ENCODE peak calls at places on chromosomes 11 and 22, in nine cellular contexts. L is tibial artery, W is tibial nerve, R is GM23338, K is type B pancreatic cell, X is right lobe of liver, O is astrocyte of the spinal cord, T is Caco-2, Q is sigmoid colon. E is an unnamed sample.

GRCh38 chr11:36273110-36273509 is 16.1 kb downstream of the COMMD9 start:
- DNase-seq in Q (no peak), X (no peak), T (no peak), O (no peak), L (no peak), K (no peak), W (no peak), R (no peak), E (no peak)

GRCh38 chr22:27667121-27667843 is 134.3 kb downstream of the MN1 start:
- DNase-seq in L (peak), O (peak), R (peak), Q (no peak), W (no peak), T (no peak), X (no peak), K (peak), E (peak)

GRCh38 chr22:48796295-48797015 is 1031.2 kb downstream of the BRD1 start:
- DNase-seq in L (no peak), Q (peak), T (no peak), R (no peak), K (no peak), W (no peak), X (no peak), O (no peak), E (no peak)

GRCh38 chr11:119107538-119108150 is 500 bp downstream of the C2CD2L start:
- DNase-seq in O (no peak), K (no peak), X (no peak), W (no peak), R (no peak), T (no peak), L (no peak), Q (no peak), E (peak)

GRCh38 chr11:16986434-16987204 is 27.6 kb downstream of the PLEKHA7 start:
- DNase-seq in W (no peak), X (peak), R (peak), K (no peak), Q (no peak), L (no peak), O (peak), T (no peak), E (peak)

GRCh38 chr11:65584723-65585171 is 8.9 kb downstream of the EHBP1L1 start:
- DNase-seq in Q (no peak), L (no peak), K (no peak), T (no peak), O (no peak), R (peak), W (no peak), X (no peak), E (no peak)

GRCh38 chr22:39997939-39998726 is 3.4 kb downstream of the FAM83F start:
- DNase-seq in X (peak), R (peak), Q (no peak), K (no peak), W (no peak), T (peak), L (no peak), O (peak), E (peak)

GRCh38 chr11:124746621-124747243 is 5.3 kb downstream of the VSIG2 start:
- DNase-seq in T (peak), O (peak), R (peak), X (peak), Q (no peak), L (peak), K (no peak), W (peak), E (peak)

GRCh38 chr11:16773981-16774710 is 35.7 kb downstream of the C11orf58 start:
- DNase-seq in W (no peak), Q (no peak), R (no peak), T (no peak), K (peak), L (no peak), X (no peak), O (no peak), E (no peak)

GRCh38 chr22:35401863-35402262 is 1.9 kb downstream of the MCM5 start:
- DNase-seq in X (no peak), W (no peak), O (no peak), Q (no peak), T (no peak), K (no peak), R (no peak), L (no peak), E (no peak)

GRCh38 chr11:128390246-128390645 is 197.1 kb downstream of the ETS1 start:
- DNase-seq in K (no peak), R (no peak), W (no peak), X (no peak), T (no peak), Q (no peak), O (no peak), L (no peak), E (no peak)

GRCh38 chr11:105004021-105004420 is 18.9 kb downstream of the CASP5 start:
- DNase-seq in K (no peak), R (no peak), X (no peak), L (no peak), Q (no peak), W (no peak), T (no peak), O (no peak), E (no peak)

GRCh38 chr11:31825453-31826391 is 14.6 kb upstream of the PAX6 start:
- DNase-seq in Q (no peak), X (no peak), K (no peak), W (no peak), L (no peak), R (peak), O (no peak), T (no peak), E (peak)

GRCh38 chr22:35600466-35600865 is 16.7 kb downstream of the MB start:
- DNase-seq in O (no peak), Q (no peak), W (no peak), L (no peak), K (no peak), T (no peak), X (no peak), R (no peak), E (no peak)

GRCh38 chr11:36257351-36257750 is 31.9 kb downstream of the COMMD9 start:
- DNase-seq in R (no peak), L (no peak), T (no peak), O (no peak), W (no peak), K (no peak), Q (no peak), X (no peak), E (no peak)

GRCh38 chr22:46262449-46263207 is 515 bp downstream of the PKDREJ start:
- DNase-seq in R (peak), X (peak), O (peak), Q (peak), L (peak), K (no peak), W (peak), T (no peak), E (peak)

GRCh38 chr22:39215430-39216142 is 29.2 kb downstream of the PDGFB start:
- DNase-seq in X (no peak), O (no peak), R (peak), Q (peak), T (peak), W (no peak), L (no peak), K (peak), E (no peak)

GRCh38 chr22:42074153-42074750 is at the start of gene PHETA2:
- DNase-seq in X (no peak), L (no peak), T (peak), O (peak), W (peak), K (no peak), Q (no peak), R (peak), E (no peak)

GRCh38 chr11:70210516-70210915 is 7.4 kb downstream of the FADD start:
- DNase-seq in T (no peak), W (no peak), X (no peak), L (no peak), Q (no peak), O (no peak), R (no peak), K (no peak), E (no peak)

GRCh38 chr22:17703811-17704210 is 65.3 kb downstream of the BCL2L13 start:
- DNase-seq in K (no peak), W (no peak), X (no peak), R (no peak), Q (no peak), O (no peak), L (no peak), T (no peak), E (no peak)

GRCh38 chr11:119198925-119199324 is 7.2 kb upstream of the CBL start:
- DNase-seq in L (no peak), O (no peak), Q (peak), T (no peak), X (no peak), K (no peak), R (no peak), W (no peak), E (no peak)

GRCh38 chr22:46179748-46180147 is 29.4 kb downstream of the PPARA start:
- DNase-seq in K (no peak), X (no peak), O (no peak), W (no peak), T (no peak), R (no peak), L (no peak), Q (no peak), E (no peak)

GRCh38 chr22:35597692-35598395 is 19.3 kb downstream of the MB start:
- DNase-seq in X (peak), Q (no peak), K (no peak), R (no peak), T (no peak), W (no peak), L (no peak), O (no peak), E (no peak)

GRCh38 chr11:69209936-69210659 is 54.4 kb downstream of the SMIM38 start:
- DNase-seq in R (no peak), X (no peak), K (no peak), T (peak), Q (no peak), L (no peak), W (no peak), O (no peak), E (no peak)

GRCh38 chr22:40310081-40310770 is 36.1 kb upstream of the ADSL start:
- DNase-seq in R (no peak), K (no peak), W (peak), T (no peak), O (peak), X (no peak), Q (peak), L (peak), E (no peak)

GRCh38 chr11:56340289-56340688 is 5.5 kb upstream of the OR8K1 start:
- DNase-seq in T (no peak), R (no peak), K (no peak), O (no peak), W (no peak), X (no peak), L (no peak), Q (no peak), E (no peak)

GRCh38 chr11:61362542-61362875 is 335 bp downstream of the TMEM138 start:
- DNase-seq in Q (no peak), W (no peak), K (no peak), O (peak), T (no peak), X (no peak), R (peak), L (no peak), E (peak)

GRCh38 chr11:2294340-2295290 is 7.1 kb downstream of the C11orf21 start:
- DNase-seq in R (no peak), L (peak), X (peak), Q (peak), W (peak), T (peak), K (peak), O (no peak), E (no peak)

GRCh38 chr11:82872377-82873150 is 27.7 kb downstream of the PRCP start:
- DNase-seq in X (no peak), R (no peak), K (no peak), L (no peak), T (no peak), O (no peak), W (no peak), Q (no peak), E (no peak)

GRCh38 chr22:45664136-45664646 is 7.4 kb upstream of the ATXN10 start:
- DNase-seq in O (no peak), L (no peak), T (no peak), X (no peak), W (no peak), Q (no peak), K (no peak), R (no peak), E (no peak)

GRCh38 chr11:441418-442274 is at the start of gene ANO9:
- DNase-seq in L (no peak), R (peak), W (no peak), T (peak), X (peak), K (no peak), O (no peak), Q (no peak), E (peak)

GRCh38 chr11:54944211-54944610 is 237.6 kb downstream of the OR4A5 start:
- DNase-seq in Q (no peak), O (no peak), L (no peak), K (no peak), R (no peak), X (no peak), T (no peak), W (no peak), E (no peak)

GRCh38 chr11:68145120-68145866 is 24.1 kb upstream of the CHKA start:
- DNase-seq in Q (no peak), R (no peak), K (no peak), L (no peak), W (no peak), X (peak), O (no peak), T (peak), E (no peak)

GRCh38 chr11:69553416-69554357 is 72.2 kb downstream of the LINC01488 start:
- DNase-seq in L (no peak), R (no peak), Q (peak), W (no peak), K (no peak), X (peak), T (peak), O (no peak), E (no peak)

GRCh38 chr11:848988-849824 is 6.6 kb downstream of the TSPAN4 start:
- DNase-seq in X (no peak), K (peak), W (no peak), T (peak), O (no peak), L (no peak), R (peak), Q (no peak), E (peak)

GRCh38 chr11:28539239-28540025 is 431.2 kb downstream of the METTL15 start:
- DNase-seq in W (no peak), L (no peak), T (no peak), Q (no peak), X (no peak), O (no peak), R (no peak), K (no peak), E (no peak)

GRCh38 chr11:63536669-63537292 is at the start of gene PLAAT4:
- DNase-seq in L (peak), W (peak), X (peak), O (peak), R (no peak), K (no peak), T (no peak), Q (peak), E (no peak)

GRCh38 chr11:12137938-12138731 is 27.7 kb downstream of the MICAL2 start:
- DNase-seq in K (no peak), O (peak), Q (peak), W (no peak), X (no peak), T (peak), R (no peak), L (peak), E (no peak)

GRCh38 chr11:12135185-12135584 is 24.8 kb downstream of the MICAL2 start:
- DNase-seq in O (no peak), X (no peak), R (no peak), K (no peak), L (no peak), T (no peak), W (no peak), Q (no peak), E (no peak)

GRCh38 chr11:12134239-12134590 is 23.8 kb downstream of the MICAL2 start:
- DNase-seq in O (no peak), K (no peak), T (no peak), L (peak), Q (no peak), X (no peak), W (no peak), R (no peak), E (no peak)

GRCh38 chr11:12139144-12139881 is 28.9 kb downstream of the MICAL2 start:
- DNase-seq in W (no peak), R (no peak), T (peak), L (peak), Q (peak), K (no peak), X (no peak), O (peak), E (no peak)

GRCh38 chr11:12137005-12137690 is 26.8 kb downstream of the MICAL2 start:
- DNase-seq in X (no peak), Q (peak), K (no peak), R (no peak), T (no peak), O (no peak), L (no peak), W (no peak), E (no peak)
- TF ChIP-seq CTCF in X (no peak), Q (no peak), K (no peak), R (no peak), T (no peak), O (no peak), L (no peak), W (no peak), E (no peak)

DNA sequence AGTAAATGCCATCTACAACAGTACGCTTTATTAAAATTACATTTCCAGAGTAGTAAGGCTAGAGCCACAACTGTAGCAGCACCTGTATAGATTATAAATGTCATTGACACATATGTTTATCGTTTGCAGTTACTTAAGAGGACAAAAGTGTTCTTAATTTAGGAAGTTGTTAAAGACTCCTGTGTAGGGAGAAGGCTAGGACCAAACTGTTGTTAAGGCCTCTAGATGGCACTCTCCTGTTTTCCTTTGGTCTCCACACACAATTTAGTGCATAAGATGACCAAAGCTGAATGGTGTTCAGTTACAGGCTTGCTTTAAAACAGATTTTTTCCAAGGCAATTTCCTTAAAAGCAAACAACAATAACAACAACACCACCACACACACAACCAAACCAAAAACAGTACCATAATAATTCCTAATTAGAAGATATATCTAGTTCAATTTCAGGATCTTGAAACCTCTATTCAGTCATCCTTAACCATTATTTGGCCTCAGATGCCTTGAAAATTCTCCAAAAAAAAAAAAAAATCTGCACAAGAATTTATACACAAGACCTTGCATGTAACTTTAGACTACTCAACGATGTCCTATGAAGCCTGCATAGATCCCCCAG is 42.5 kb upstream of the APOA1 start:
- DNase-seq in W (peak), X (no peak), K (no peak), L (no peak), T (no peak), O (peak), Q (no peak), R (peak), E (peak)
- TF ChIP-seq CTCF in W (peak), X (peak), K (peak), L (peak), T (peak), O (peak), Q (peak), R (peak), E (peak)

DNA sequence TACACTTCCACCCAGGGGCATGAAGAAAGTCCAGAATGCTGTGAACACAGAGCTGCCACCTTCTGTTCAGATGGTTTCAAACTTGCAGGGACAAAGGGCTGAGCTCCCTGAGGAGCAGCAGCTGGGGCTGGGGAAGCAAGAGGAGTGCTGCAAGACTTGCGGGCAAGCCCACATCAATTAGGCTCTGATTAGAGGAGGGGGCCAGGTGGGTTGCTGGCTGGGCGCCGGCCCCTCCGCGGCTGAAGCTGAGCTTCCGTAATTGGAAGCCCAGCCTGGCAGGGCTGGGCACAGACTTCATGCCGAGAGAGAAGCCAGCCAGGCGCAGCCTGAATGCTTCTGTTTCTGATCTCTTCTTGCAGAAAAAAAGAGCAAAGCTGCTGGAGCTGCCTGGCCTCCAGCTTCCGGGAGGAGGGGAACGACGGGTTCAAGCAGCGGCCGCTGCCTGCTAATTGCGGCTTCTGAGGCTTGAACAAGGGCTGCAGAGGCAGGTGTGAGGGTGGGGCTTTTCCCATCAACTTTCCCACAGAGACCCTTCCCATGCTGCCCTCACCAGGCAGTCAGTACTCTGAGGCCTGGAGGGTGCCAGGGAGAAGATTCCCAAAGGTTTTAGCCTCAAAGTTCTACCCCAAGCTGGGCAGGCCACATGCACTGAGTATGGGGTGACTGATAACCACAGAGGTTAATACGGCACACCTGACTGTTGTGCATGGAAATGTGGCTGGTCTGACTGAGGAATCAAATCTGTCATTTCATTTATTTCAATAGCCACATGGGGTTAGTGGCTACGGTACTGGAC is 91.1 kb upstream of the LMO1 start:
- DNase-seq in L (no peak), X (peak), W (no peak), K (no peak), T (no peak), R (no peak), Q (no peak), O (no peak), E (peak)
- TF ChIP-seq CTCF in L (no peak), X (no peak), W (no peak), K (no peak), T (peak), R (no peak), Q (no peak), O (no peak), E (no peak)

GRCh38 chr22:38104084-38104483 is 6.4 kb downstream of the BAIAP2L2 start:
- DNase-seq in L (no peak), Q (no peak), W (no peak), K (no peak), R (peak), O (no peak), T (no peak), X (no peak), E (no peak)
- TF ChIP-seq CTCF in L (peak), Q (peak), W (no peak), K (peak), R (peak), O (peak), T (peak), X (no peak), E (no peak)

GRCh38 chr22:32119568-32120235 is 39.4 kb downstream of the C22orf42 start:
- DNase-seq in W (no peak), T (no peak), Q (no peak), O (no peak), L (no peak), K (no peak), X (no peak), R (peak), E (no peak)
- TF ChIP-seq CTCF in W (no peak), T (peak), Q (no peak), O (no peak), L (no peak), K (no peak), X (no peak), R (peak), E (no peak)

DNA sequence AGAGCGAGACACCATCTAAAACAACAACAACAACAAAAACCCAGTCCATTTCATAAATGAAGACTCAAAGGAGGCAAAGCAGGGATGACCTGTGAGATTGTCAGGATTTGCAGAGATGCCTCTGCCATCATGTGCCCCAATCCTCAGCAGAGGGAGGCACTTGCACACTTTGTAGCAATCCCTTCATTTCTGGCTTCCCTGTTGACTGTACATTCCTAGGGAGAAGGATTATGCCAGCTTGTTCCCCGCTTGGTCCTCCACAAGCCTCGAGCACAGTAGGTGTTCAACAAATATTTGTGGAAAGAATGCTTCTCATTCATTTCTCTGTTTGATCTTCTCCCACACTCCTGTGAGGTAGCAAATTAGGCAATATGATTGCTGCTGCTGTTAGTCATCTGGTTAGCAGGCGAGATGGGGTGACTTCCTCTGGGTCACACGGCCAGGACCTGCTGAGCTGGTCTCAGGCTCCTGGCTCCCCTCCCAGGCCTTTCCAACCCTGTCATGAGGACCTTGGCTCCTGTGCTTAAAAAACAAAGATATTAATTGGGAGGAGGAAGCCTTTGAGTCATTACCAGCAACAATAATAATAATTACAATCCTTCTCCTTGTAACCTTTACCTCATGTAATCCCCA is 34.1 kb downstream of the LIF start:
- DNase-seq in X (peak), T (peak), Q (peak), L (peak), R (no peak), K (no peak), W (peak), O (peak), E (no peak)
- TF ChIP-seq CTCF in X (no peak), T (no peak), Q (no peak), L (no peak), R (no peak), K (no peak), W (no peak), O (peak), E (no peak)

E was measured in nephron progenitor cell.